ENCODE peak calls at places on chromosomes 13 and 19, in eight cellular contexts. X is HCT116, O is IMR-90, C is PC-3, Q is uterus, F is pancreas, L is thoracic aorta, M is neural progenitor cell. I is an unnamed sample.
A peak's percentile ranks its signal among the peaks of the same experiment; 100 is the strongest.

GRCh38 chr19:45742969-45743368 is 9.7 kb downstream of the MEIOSIN start:
- DNase-seq in X (no peak), M (no peak), F (no peak), L (no peak), C (no peak), Q (no peak), O (no peak), I (no peak)

GRCh38 chr19:46232029-46232428 is 2.5 kb downstream of the IGFL1 start:
- DNase-seq in C (peak; percentile 90), X (no peak), Q (no peak), O (no peak), M (no peak), L (no peak), F (no peak), I (no peak)

GRCh38 chr19:45973564-45974338 is at the start of gene NOVA2:
- DNase-seq in F (peak; percentile 59), C (peak; percentile 48), L (no peak), O (peak; percentile 36), X (peak; percentile 69), M (peak; percentile 96), Q (peak; percentile 66), I (peak; percentile 91)

GRCh38 chr19:8363803-8364771 is at the start of gene ANGPTL4:
- DNase-seq in O (peak; percentile 55), X (peak; percentile 63), L (peak; percentile 53), C (peak; percentile 79), F (peak; percentile 89), Q (peak; percentile 62), M (peak; percentile 83), I (peak; percentile 83)

GRCh38 chr13:32880636-32881035 is 135.6 kb upstream of the KL start:
- DNase-seq in M (no peak), F (no peak), X (no peak), C (no peak), L (no peak), Q (no peak), O (no peak), I (no peak)

GRCh38 chr19:2089001-2089711 is 7.0 kb downstream of the MOB3A start:
- DNase-seq in C (peak; percentile 58), M (no peak), Q (no peak), O (peak; percentile 36), F (no peak), X (no peak), L (no peak), I (peak; percentile 66)

GRCh38 chr19:6735181-6735891 is 2.0 kb downstream of the GPR108 start:
- DNase-seq in X (no peak), M (no peak), C (no peak), L (no peak), F (no peak), Q (no peak), O (no peak), I (no peak)

GRCh38 chr13:34037636-34038325 is 219.8 kb downstream of the RFC3 start:
- DNase-seq in L (no peak), C (peak; percentile 51), M (peak; percentile 32), F (no peak), X (no peak), Q (no peak), O (no peak), I (no peak)

GRCh38 chr19:19385900-19386339 is 19.6 kb upstream of the GATAD2A start:
- DNase-seq in C (no peak), F (no peak), X (no peak), Q (peak; percentile 34), M (no peak), L (no peak), O (no peak), I (peak; percentile 91)

GRCh38 chr19:50607874-50608785 is 31.6 kb downstream of the SYT3 start:
- DNase-seq in F (peak; percentile 68), Q (peak; percentile 59), X (peak; percentile 13), C (peak; percentile 34), O (peak; percentile 67), M (peak; percentile 97), L (no peak), I (peak; percentile 91)

GRCh38 chr19:15251749-15252397 is 19.6 kb upstream of the EPHX3 start:
- DNase-seq in M (peak; percentile 88), L (peak; percentile 50), O (peak; percentile 96), F (peak; percentile 60), X (no peak), Q (peak; percentile 93), C (peak; percentile 55), I (peak; percentile 95)

GRCh38 chr13:40519637-40520036 is 146.8 kb downstream of the FOXO1 start:
- DNase-seq in F (peak; percentile 44), Q (no peak), O (no peak), L (no peak), X (no peak), M (no peak), C (no peak), I (no peak)

GRCh38 chr19:50214699-50215543 is 11.5 kb downstream of the MYH14 start:
- DNase-seq in Q (no peak), C (peak; percentile 97), O (no peak), F (peak; percentile 76), M (peak; percentile 61), X (peak; percentile 52), L (no peak), I (peak; percentile 95)

GRCh38 chr19:4474504-4475136 is 2.5 kb downstream of the HDGFL2 start:
- DNase-seq in C (peak; percentile 12), M (peak; percentile 93), O (peak; percentile 68), F (peak; percentile 41), Q (no peak), L (no peak), X (no peak), I (no peak)

GRCh38 chr13:26785845-26786630 is 25.5 kb upstream of the GPR12 start:
- DNase-seq in O (no peak), M (peak; percentile 30), X (no peak), C (no peak), Q (no peak), F (peak; percentile 31), L (no peak), I (no peak)

GRCh38 chr19:6806488-6806887 is 34.0 kb downstream of the VAV1 start:
- DNase-seq in C (peak; percentile 51), M (no peak), X (peak; percentile 41), Q (no peak), O (no peak), F (no peak), L (no peak), I (no peak)

GRCh38 chr19:11737964-11738745 is 591 bp downstream of the ZNF823 start:
- DNase-seq in M (peak; percentile 71), L (peak; percentile 2), F (peak; percentile 82), C (peak; percentile 65), X (no peak), Q (peak; percentile 23), O (peak; percentile 12), I (peak; percentile 92)

GRCh38 chr13:82356667-82357066 is 1525.6 kb downstream of the SLITRK1 start:
- DNase-seq in C (peak; percentile 21), F (no peak), X (no peak), M (peak; percentile 4), L (no peak), Q (no peak), O (no peak), I (no peak)

DNA sequence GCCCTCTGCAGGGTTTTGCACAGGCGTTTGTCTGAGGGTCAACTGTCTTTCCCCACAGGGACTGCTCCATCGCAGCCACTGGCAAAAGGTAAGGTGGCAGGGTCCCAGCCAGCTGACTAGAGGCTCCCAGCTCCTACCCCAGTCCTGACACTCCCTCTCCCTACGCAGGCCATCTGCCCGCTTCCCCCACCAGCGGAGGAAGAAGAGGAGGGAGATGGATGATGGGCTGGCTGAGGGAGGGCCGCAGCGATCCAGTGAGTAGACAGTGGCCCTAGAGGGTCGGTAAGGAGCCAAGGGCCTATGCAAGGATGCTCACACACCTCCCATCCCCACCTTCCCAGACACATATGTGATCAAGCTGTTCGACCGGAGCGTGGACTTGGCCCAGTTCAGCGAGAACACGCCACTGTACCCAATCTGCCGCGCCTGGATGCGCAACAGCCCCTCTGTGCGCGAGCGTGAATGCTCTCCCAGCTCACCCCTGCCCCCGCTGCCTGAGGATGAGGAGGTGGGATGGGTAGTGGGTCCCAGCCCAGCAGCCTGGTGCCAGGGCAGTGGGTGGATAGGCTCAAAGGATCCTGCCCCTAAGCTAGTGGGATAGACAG is 4.0 kb downstream of the HSPB6 start:
- DNase-seq in F (peak; percentile 43), L (no peak), C (no peak), O (no peak), M (no peak), X (no peak), Q (no peak), I (no peak)
- H3K4me1 ChIP-seq in F (no peaks in the 10 kb centered on the region), L (peaks cover 51% of the 10 kb centered on the region), C (peaks cover 15% of the 10 kb centered on the region), O (peaks cover 16% of the 10 kb centered on the region), M (peaks cover 6% of the 10 kb centered on the region), X (peaks cover 13% of the 10 kb centered on the region), Q (no peaks in the 10 kb centered on the region), I (peaks cover 4% of the 10 kb centered on the region)

DNA sequence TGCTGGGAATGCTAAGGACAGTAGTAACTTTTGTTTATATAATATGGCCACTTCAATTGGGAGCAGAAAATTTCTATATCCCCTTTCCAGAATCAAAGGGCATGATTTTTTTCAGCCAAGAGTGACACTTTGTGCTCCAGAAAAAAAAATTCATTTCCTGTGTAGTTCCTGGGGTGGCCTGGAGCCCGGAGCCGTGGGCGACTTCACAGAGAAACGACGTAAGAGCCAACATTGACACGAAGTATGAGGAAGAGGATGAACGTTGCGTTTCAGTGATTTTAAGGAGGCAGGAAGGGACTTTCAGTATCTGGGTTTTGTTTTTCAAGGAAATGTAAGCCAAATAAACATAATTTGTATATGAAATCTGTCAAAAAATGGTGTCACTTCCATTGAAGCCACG is 187.6 kb downstream of the STK24 start:
- DNase-seq in Q (no peak), F (no peak), C (no peak), X (no peak), O (peak; percentile 18), L (no peak), M (no peak), I (no peak)
- H3K4me3 ChIP-seq in Q (no peak overlapping the region), F (no peak overlapping the region), C (no peak overlapping the region), X (no peak overlapping the region), O (no peak overlapping the region), L (no peak overlapping the region), M (no peak overlapping the region), I (no peak overlapping the region)

GRCh38 chr19:3403489-3404323 is 37.3 kb downstream of the NFIC start:
- DNase-seq in Q (peak; percentile 95), F (peak; percentile 96), C (no peak), X (no peak), L (peak; percentile 93), O (peak; percentile 97), M (no peak), I (peak; percentile 97)
- H3K4me1 ChIP-seq in Q (no peaks in the 10 kb centered on the region), F (peaks cover 29% of the 10 kb centered on the region), C (no peaks in the 10 kb centered on the region), X (no peaks in the 10 kb centered on the region), L (peaks cover 66% of the 10 kb centered on the region), O (peaks cover 22% of the 10 kb centered on the region), M (peaks cover 4% of the 10 kb centered on the region), I (peaks cover 31% of the 10 kb centered on the region)

GRCh38 chr19:41426116-41426841 is 895 bp downstream of the B3GNT8 start:
- DNase-seq in O (no peak), L (no peak), C (no peak), F (no peak), Q (no peak), X (no peak), M (no peak), I (peak; percentile 81)
- H3K4me3 ChIP-seq in O (no peak overlapping the region), L (peak overlapping the region; percentile 90), C (no peak overlapping the region), F (no peak overlapping the region), Q (peak overlapping the region; percentile 44), X (no peak overlapping the region), M (no peak overlapping the region), I (peak overlapping the region; percentile 55)